ENCODE peak calls at places on chromosome 1, in six cellular contexts. S is HEK293T; M is activated T-cell treated with anti-CD3 and anti-CD28 coated beads, Interleukin-2, amount 50 U/mL, for 48 hours; X is ELF-1; Q is hypothalamus; B is stimulated activated CD4-positive, alpha-beta T cell treated with anti-CD3 and anti-CD28 coated beads, Interleukin-12 subunit alpha, Interleukin-12 subunit beta, amount 100 ng/mL, for 48 hours. Y is an unnamed sample.

GRCh38 chr1:185853739-185854138 is 119.5 kb downstream of the HMCN1 start:
- DNase-seq in S (no peak), M (no peak), X (no peak), Q (no peak), B (no peak), Y (no peak)

GRCh38 chr1:223780318-223780717 is 65.4 kb downstream of the TP53BP2 start:
- DNase-seq in S (no peak), M (no peak), X (no peak), Q (no peak), B (no peak), Y (no peak)

GRCh38 chr1:215645182-215645581 is 78.1 kb downstream of the KCTD3 start:
- DNase-seq in S (no peak), M (no peak), X (no peak), Q (no peak), B (no peak), Y (no peak)

GRCh38 chr1:33931115-33931475 is 67.2 kb downstream of the HMGB4 start:
- DNase-seq in S (no peak), M (no peak), X (no peak), Q (no peak), B (no peak), Y (no peak)

GRCh38 chr1:8397511-8397910 is 79.6 kb downstream of the SLC45A1 start:
- DNase-seq in S (no peak), M (no peak), X (no peak), Q (no peak), B (no peak), Y (no peak)

GRCh38 chr1:30777906-30778155 is 20.3 kb upstream of the LAPTM5 start:
- DNase-seq in S (no peak), M (no peak), X (no peak), Q (no peak), B (no peak), Y (no peak)

GRCh38 chr1:32031578-32032286 is 18.1 kb downstream of the KHDRBS1 start:
- DNase-seq in S (no peak), M (no peak), X (no peak), Q (no peak), B (no peak), Y (no peak)

GRCh38 chr1:40868051-40868723 is 6.0 kb upstream of the CITED4 start:
- DNase-seq in S (no peak), M (no peak), X (no peak), Q (no peak), B (no peak), Y (no peak)

GRCh38 chr1:215517441-215517891 is 49.6 kb upstream of the KCTD3 start:
- DNase-seq in S (no peak), M (no peak), X (peak; percentile 4), Q (no peak), B (no peak), Y (no peak)

Y was measured in activated CD8-positive, alpha-beta memory T cell treated with anti-CD3 and anti-CD28 coated beads for 24 hours.